ENCODE peak calls at places on chromosomes 1 and 21, in four cellular contexts. G is amygdala; B is RWPE1; C is activated CD4-positive, alpha-beta T cell treated with anti-CD3 and anti-CD28 coated beads, Interleukin-2, amount 50 U/mL, for 24 hours. H is an unnamed sample.

GRCh38 chr21:34865922-34866271 is 183.2 kb downstream of the RUNX1 start:
- DNase-seq in G (no peak), B (no peak), C (peak; percentile 47), H (peak; percentile 62)

GRCh38 chr1:118204648-118205047 is 19.6 kb upstream of the SPAG17 start:
- DNase-seq in G (no peak), B (no peak), C (no peak), H (no peak)

GRCh38 chr1:12153181-12153785 is 13.5 kb upstream of the TNFRSF1B start:
- DNase-seq in G (no peak), B (no peak), C (no peak), H (no peak)

GRCh38 chr1:229065613-229066012 is 205.3 kb upstream of the RAB4A start:
- DNase-seq in G (no peak), B (no peak), C (no peak), H (no peak)

GRCh38 chr1:6009120-6010040 is 17.2 kb upstream of the NPHP4 start:
- DNase-seq in G (no peak), B (no peak), C (no peak), H (no peak)

GRCh38 chr1:112904071-112904830 is 51.7 kb downstream of the SLC16A1 start:
- DNase-seq in G (no peak), B (peak; percentile 53), C (peak; percentile 60), H (no peak)

GRCh38 chr1:59404725-59405124 is 107.8 kb downstream of the FGGY start:
- DNase-seq in G (no peak), B (no peak), C (no peak), H (no peak)

GRCh38 chr1:20727746-20728316 is 4.7 kb downstream of the SH2D5 start:
- DNase-seq in G (no peak), B (no peak), C (no peak), H (peak; percentile 31)

GRCh38 chr1:217333939-217334338 is 297.0 kb downstream of the GPATCH2 start:
- DNase-seq in G (no peak), B (peak; percentile 55), C (no peak), H (peak; percentile 43)

GRCh38 chr1:227273557-227273956 is 44.7 kb downstream of the CDC42BPA start:
- DNase-seq in G (no peak), B (peak; percentile 56), C (no peak), H (no peak)

GRCh38 chr1:23964790-23965740 is 5.4 kb downstream of the PNRC2 start:
- DNase-seq in G (no peak), B (no peak), C (no peak), H (no peak)

GRCh38 chr1:161019767-161020572 is 982 bp downstream of the F11R start:
- DNase-seq in G (no peak), B (peak; percentile 73), C (no peak), H (no peak)

GRCh38 chr1:9439074-9439761 is 100.0 kb upstream of the SLC25A33 start:
- DNase-seq in G (no peak), B (no peak), C (no peak), H (no peak)

GRCh38 chr1:184888505-184888904 is 85.8 kb downstream of the NIBAN1 start:
- DNase-seq in G (no peak), B (peak; percentile 43), C (no peak), H (no peak)

GRCh38 chr1:51664412-51665240 is 47.7 kb downstream of the OSBPL9 start:
- DNase-seq in G (no peak), B (no peak), C (no peak), H (no peak)

GRCh38 chr1:194273660-194274059 is 1087.2 kb upstream of the B3GALT2 start:
- DNase-seq in G (no peak), B (no peak), C (no peak), H (no peak)

GRCh38 chr21:45572231-45572630 is 30.0 kb upstream of the SLC19A1 start:
- DNase-seq in G (no peak), B (no peak), C (no peak), H (no peak)

GRCh38 chr1:205512059-205513045 is 7.9 kb downstream of the CDK18 start:
- DNase-seq in G (no peak), B (no peak), C (no peak), H (no peak)

GRCh38 chr1:92259350-92259749 is 39.4 kb downstream of the GLMN start:
- DNase-seq in G (no peak), B (no peak), C (no peak), H (no peak)

H was measured in GM20000.